ENCODE peak calls at places on chromosomes 2 and 18, in seven cellular contexts. One of them, this sample, is unnamed.
A peak's percentile ranks its signal among the peaks of the same experiment; 100 is the strongest.

GRCh38 chr2:172484706-172485105 is 57.3 kb downstream of the ITGA6 start:
- DNase-seq in sigmoid colon: no peak
- DNase-seq in spleen: no peak
- DNase-seq in adrenal gland: no peak
- DNase-seq in IMR-90: no peak
- DNase-seq in A549: no peak
- DNase-seq in stomach: no peak
- DNase-seq in this sample: no peak

GRCh38 chr2:240846881-240847601 is 21.6 kb upstream of the AGXT start:
- DNase-seq in adrenal gland: no peak
- DNase-seq in spleen: no peak
- DNase-seq in A549: no peak
- DNase-seq in stomach: peak; percentile 72
- DNase-seq in IMR-90: no peak
- DNase-seq in sigmoid colon: no peak
- DNase-seq in this sample: peak; percentile 50

GRCh38 chr2:239936838-239937581 is 88.1 kb downstream of the NDUFA10 start:
- DNase-seq in IMR-90: no peak
- DNase-seq in sigmoid colon: peak; percentile 54
- DNase-seq in A549: no peak
- DNase-seq in stomach: peak; percentile 19
- DNase-seq in spleen: peak; percentile 38
- DNase-seq in adrenal gland: peak; percentile 12
- DNase-seq in this sample: no peak

GRCh38 chr18:70295192-70295522 is 6.3 kb downstream of the SOCS6 start:
- DNase-seq in adrenal gland: no peak
- DNase-seq in IMR-90: no peak
- DNase-seq in spleen: no peak
- DNase-seq in stomach: no peak
- DNase-seq in A549: no peak
- DNase-seq in sigmoid colon: no peak
- DNase-seq in this sample: no peak

GRCh38 chr2:150339282-150339681 is 148.2 kb downstream of the RND3 start:
- DNase-seq in IMR-90: peak; percentile 10
- DNase-seq in spleen: no peak
- DNase-seq in A549: no peak
- DNase-seq in sigmoid colon: no peak
- DNase-seq in adrenal gland: no peak
- DNase-seq in stomach: no peak
- DNase-seq in this sample: no peak

GRCh38 chr18:24230766-24231165 is 91.9 kb downstream of the CABYR start:
- DNase-seq in IMR-90: no peak
- DNase-seq in adrenal gland: no peak
- DNase-seq in stomach: no peak
- DNase-seq in sigmoid colon: no peak
- DNase-seq in spleen: no peak
- DNase-seq in A549: no peak
- DNase-seq in this sample: no peak

GRCh38 chr2:227717687-227718567 is at the start of gene SLC19A3:
- DNase-seq in spleen: peak; percentile 75
- DNase-seq in A549: peak; percentile 82
- DNase-seq in sigmoid colon: peak; percentile 94
- DNase-seq in adrenal gland: peak; percentile 85
- DNase-seq in IMR-90: peak; percentile 50
- DNase-seq in stomach: peak; percentile 85
- DNase-seq in this sample: peak; percentile 84

GRCh38 chr2:10400978-10401951 is 46.9 kb downstream of the ODC1 start:
- DNase-seq in stomach: peak; percentile 48
- DNase-seq in A549: no peak
- DNase-seq in sigmoid colon: no peak
- DNase-seq in spleen: peak; percentile 85
- DNase-seq in IMR-90: no peak
- DNase-seq in adrenal gland: no peak
- DNase-seq in this sample: no peak

GRCh38 chr18:816088-816653 is 4.1 kb upstream of the YES1 start:
- DNase-seq in A549: no peak
- DNase-seq in adrenal gland: no peak
- DNase-seq in IMR-90: no peak
- DNase-seq in sigmoid colon: no peak
- DNase-seq in stomach: no peak
- DNase-seq in spleen: no peak
- DNase-seq in this sample: no peak

GRCh38 chr2:145036421-145036901 is 516.5 kb upstream of the ZEB2 start:
- DNase-seq in stomach: no peak
- DNase-seq in IMR-90: peak; percentile 13
- DNase-seq in sigmoid colon: no peak
- DNase-seq in spleen: no peak
- DNase-seq in adrenal gland: no peak
- DNase-seq in A549: no peak
- DNase-seq in this sample: no peak

GRCh38 chr2:165408191-165408590 is 61.3 kb upstream of the CSRNP3 start:
- DNase-seq in A549: no peak
- DNase-seq in sigmoid colon: peak; percentile 63
- DNase-seq in adrenal gland: no peak
- DNase-seq in stomach: no peak
- DNase-seq in spleen: no peak
- DNase-seq in IMR-90: no peak
- DNase-seq in this sample: no peak

GRCh38 chr18:60667016-60667415 is 294.4 kb upstream of the MC4R start:
- DNase-seq in stomach: no peak
- DNase-seq in spleen: no peak
- DNase-seq in A549: no peak
- DNase-seq in adrenal gland: no peak
- DNase-seq in IMR-90: no peak
- DNase-seq in sigmoid colon: no peak
- DNase-seq in this sample: no peak

GRCh38 chr18:13427354-13427753 is 208.8 kb downstream of the LDLRAD4 start:
- DNase-seq in stomach: peak; percentile 45
- DNase-seq in adrenal gland: no peak
- DNase-seq in A549: no peak
- DNase-seq in IMR-90: no peak
- DNase-seq in spleen: no peak
- DNase-seq in sigmoid colon: peak; percentile 59
- DNase-seq in this sample: no peak

GRCh38 chr18:13501896-13502295 is 224.5 kb downstream of the FAM210A start:
- DNase-seq in sigmoid colon: peak; percentile 56
- DNase-seq in spleen: no peak
- DNase-seq in IMR-90: no peak
- DNase-seq in A549: no peak
- DNase-seq in stomach: no peak
- DNase-seq in adrenal gland: no peak
- DNase-seq in this sample: no peak

GRCh38 chr18:35525795-35526475 is 28.2 kb upstream of the INO80C start:
- DNase-seq in A549: no peak
- DNase-seq in stomach: no peak
- DNase-seq in sigmoid colon: no peak
- DNase-seq in spleen: no peak
- DNase-seq in adrenal gland: no peak
- DNase-seq in IMR-90: no peak
- DNase-seq in this sample: no peak

GRCh38 chr2:229431331-229431954 is 160.4 kb upstream of the PID1 start:
- DNase-seq in stomach: no peak
- DNase-seq in adrenal gland: no peak
- DNase-seq in IMR-90: peak; percentile 57
- DNase-seq in A549: no peak
- DNase-seq in sigmoid colon: no peak
- DNase-seq in spleen: no peak
- DNase-seq in this sample: no peak

GRCh38 chr18:35750929-35751328 is 169.4 kb downstream of the GALNT1 start:
- DNase-seq in IMR-90: no peak
- DNase-seq in A549: no peak
- DNase-seq in stomach: no peak
- DNase-seq in spleen: no peak
- DNase-seq in sigmoid colon: no peak
- DNase-seq in adrenal gland: no peak
- DNase-seq in this sample: no peak

GRCh38 chr2:75424936-75425619 is 135.7 kb downstream of the EVA1A start:
- DNase-seq in spleen: peak; percentile 56
- DNase-seq in A549: no peak
- DNase-seq in sigmoid colon: no peak
- DNase-seq in IMR-90: peak; percentile 18
- DNase-seq in adrenal gland: no peak
- DNase-seq in stomach: no peak
- DNase-seq in this sample: no peak

GRCh38 chr2:84970956-84971798 is at the start of gene KCMF1:
- DNase-seq in IMR-90: peak; percentile 74
- DNase-seq in stomach: peak; percentile 78
- DNase-seq in A549: no peak
- DNase-seq in adrenal gland: peak; percentile 82
- DNase-seq in spleen: peak; percentile 95
- DNase-seq in sigmoid colon: peak; percentile 91
- DNase-seq in this sample: peak; percentile 79

GRCh38 chr2:217969588-217969987 is 33.2 kb downstream of the TNS1 start:
- DNase-seq in stomach: no peak
- DNase-seq in adrenal gland: no peak
- DNase-seq in A549: no peak
- DNase-seq in IMR-90: no peak
- DNase-seq in sigmoid colon: no peak
- DNase-seq in spleen: no peak
- DNase-seq in this sample: no peak

GRCh38 chr18:58132595-58133191 is 88.7 kb downstream of the NEDD4L start:
- DNase-seq in adrenal gland: no peak
- DNase-seq in A549: no peak
- DNase-seq in IMR-90: peak; percentile 20
- DNase-seq in stomach: no peak
- DNase-seq in sigmoid colon: no peak
- DNase-seq in spleen: no peak
- DNase-seq in this sample: no peak

GRCh38 chr18:26419746-26420145 is 128.6 kb downstream of the KCTD1 start:
- DNase-seq in adrenal gland: no peak
- DNase-seq in spleen: no peak
- DNase-seq in stomach: no peak
- DNase-seq in IMR-90: no peak
- DNase-seq in A549: no peak
- DNase-seq in sigmoid colon: peak; percentile 58
- DNase-seq in this sample: no peak

GRCh38 chr2:45134014-45134413 is 124.8 kb upstream of the SIX2 start:
- DNase-seq in adrenal gland: no peak
- DNase-seq in spleen: no peak
- DNase-seq in A549: no peak
- DNase-seq in IMR-90: no peak
- DNase-seq in stomach: no peak
- DNase-seq in sigmoid colon: no peak
- DNase-seq in this sample: no peak

GRCh38 chr2:241507430-241508239 is 749 bp downstream of the STK25 start:
- DNase-seq in stomach: peak; percentile 47
- DNase-seq in spleen: peak; percentile 91
- DNase-seq in A549: peak; percentile 81
- DNase-seq in adrenal gland: peak; percentile 49
- DNase-seq in sigmoid colon: no peak
- DNase-seq in IMR-90: peak; percentile 33
- DNase-seq in this sample: peak; percentile 54

GRCh38 chr2:108534577-108535379 is 508 bp downstream of the LIMS1 start:
- DNase-seq in spleen: peak; percentile 94
- DNase-seq in IMR-90: no peak
- DNase-seq in stomach: peak; percentile 40
- DNase-seq in A549: peak; percentile 32
- DNase-seq in adrenal gland: no peak
- DNase-seq in sigmoid colon: peak; percentile 75
- DNase-seq in this sample: peak; percentile 51

DNA sequence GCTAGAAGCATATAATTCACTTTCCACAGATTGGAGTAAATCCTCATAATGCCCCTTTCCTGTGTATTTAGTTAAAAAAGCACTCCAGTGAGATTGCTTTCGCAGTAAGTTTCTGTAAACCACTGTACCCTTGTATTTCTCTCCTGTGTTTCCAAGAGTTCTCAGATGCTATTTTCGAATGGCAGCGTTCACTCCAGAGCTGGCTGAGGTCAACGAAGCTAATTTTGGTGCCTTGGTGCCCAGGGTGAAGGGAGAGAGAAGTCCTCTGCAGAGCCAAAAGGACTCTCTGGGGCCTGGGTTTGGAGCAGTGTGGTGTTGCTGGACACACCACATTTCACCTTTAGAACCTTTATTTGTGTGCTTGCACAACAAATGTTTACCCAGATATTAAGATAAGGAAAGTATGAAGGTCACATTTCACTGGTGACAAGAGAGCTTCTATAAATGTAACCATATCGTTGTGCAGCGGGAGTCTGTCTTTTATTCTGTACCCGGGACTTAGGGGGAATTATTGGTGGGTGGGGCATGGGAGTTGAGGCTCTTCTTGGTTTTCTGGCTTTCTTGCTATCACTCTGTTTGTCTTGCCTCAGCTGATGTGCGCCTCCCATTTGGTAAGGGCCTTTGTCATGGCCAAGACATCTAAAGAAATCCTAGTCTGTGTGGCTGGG is 9.9 kb downstream of the EPAS1 start:
- DNase-seq in sigmoid colon: no peak
- DNase-seq in adrenal gland: no peak
- DNase-seq in A549: no peak
- DNase-seq in stomach: no peak
- DNase-seq in IMR-90: no peak
- DNase-seq in spleen: no peak
- DNase-seq in this sample: no peak
- TF ChIP-seq POLR2A in sigmoid colon: no peak
- TF ChIP-seq POLR2A in adrenal gland: no peak
- TF ChIP-seq POLR2A in A549: no peak
- TF ChIP-seq POLR2A in stomach: no peak
- TF ChIP-seq POLR2A in IMR-90: no peak
- TF ChIP-seq POLR2A in spleen: no peak
- TF ChIP-seq POLR2A in this sample: no peak

DNA sequence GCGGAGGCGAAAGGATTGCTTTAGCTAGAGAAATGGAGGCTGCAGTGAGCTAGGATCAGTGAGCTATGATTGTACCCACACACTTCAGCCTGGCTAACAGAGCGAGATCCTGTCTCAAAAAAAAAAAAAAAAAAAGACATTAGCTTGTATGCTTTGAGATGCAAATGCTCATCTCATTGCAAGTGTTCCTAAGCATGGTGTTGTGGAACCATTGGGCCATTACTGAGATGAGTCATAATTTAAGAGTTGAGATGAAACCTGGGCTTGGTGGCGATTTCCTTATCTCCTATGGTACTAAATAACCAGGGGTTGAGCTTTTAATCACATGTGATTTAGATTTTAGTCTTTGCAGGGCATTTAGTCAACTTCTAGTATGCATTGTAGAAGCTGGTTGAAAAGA is 2.2 kb downstream of the PLEKHA3 start:
- DNase-seq in sigmoid colon: no peak
- DNase-seq in spleen: no peak
- DNase-seq in IMR-90: no peak
- DNase-seq in adrenal gland: no peak
- DNase-seq in stomach: no peak
- DNase-seq in A549: no peak
- DNase-seq in this sample: no peak
- H3K4me3 ChIP-seq in sigmoid colon: no peak overlapping the region
- H3K4me3 ChIP-seq in spleen: no peak overlapping the region
- H3K4me3 ChIP-seq in IMR-90: no peak overlapping the region
- H3K4me3 ChIP-seq in adrenal gland: no peak overlapping the region
- H3K4me3 ChIP-seq in stomach: peak overlapping the region; percentile 64
- H3K4me3 ChIP-seq in A549: no peak overlapping the region
- H3K4me3 ChIP-seq in this sample: no peak overlapping the region

GRCh38 chr18:52541056-52541455 is 201.1 kb downstream of the DCC start:
- DNase-seq in adrenal gland: no peak
- DNase-seq in A549: no peak
- DNase-seq in spleen: no peak
- DNase-seq in sigmoid colon: no peak
- DNase-seq in stomach: no peak
- DNase-seq in IMR-90: no peak
- DNase-seq in this sample: no peak
- TF ChIP-seq POLR2A in adrenal gland: no peak
- TF ChIP-seq POLR2A in A549: no peak
- TF ChIP-seq POLR2A in spleen: no peak
- TF ChIP-seq POLR2A in sigmoid colon: no peak
- TF ChIP-seq POLR2A in stomach: no peak
- TF ChIP-seq POLR2A in IMR-90: no peak
- TF ChIP-seq POLR2A in this sample: no peak

GRCh38 chr18:28523758-28524475 is 347.0 kb upstream of the CDH2 start:
- DNase-seq in spleen: no peak
- DNase-seq in sigmoid colon: no peak
- DNase-seq in stomach: no peak
- DNase-seq in A549: no peak
- DNase-seq in IMR-90: no peak
- DNase-seq in adrenal gland: no peak
- DNase-seq in this sample: no peak
- H3K4me3 ChIP-seq in spleen: no peak overlapping the region
- H3K4me3 ChIP-seq in sigmoid colon: no peak overlapping the region
- H3K4me3 ChIP-seq in stomach: no peak overlapping the region
- H3K4me3 ChIP-seq in A549: no peak overlapping the region
- H3K4me3 ChIP-seq in IMR-90: no peak overlapping the region
- H3K4me3 ChIP-seq in adrenal gland: no peak overlapping the region
- H3K4me3 ChIP-seq in this sample: no peak overlapping the region